ENCODE peak calls at places on chromosomes 3 and 15, in eight cellular contexts. V is lower lobe of right lung, H is A673, S is H9, X is ascending aorta, E is cardiac muscle cell, Z is heart left ventricle, B is stomach. L is an unnamed sample. For H3K4me1, the result is how much of the 10 kb centered on the place peaks cover.

GRCh38 chr3:8879347-8879944 is 83.8 kb downstream of the RAD18 start:
- DNase-seq in B (no peak), S (no peak), H (no peak), Z (no peak), V (no peak), X (no peak), E (no peak), L (no peak)

GRCh38 chr15:68352401-68353062 is 75.0 kb downstream of the FEM1B start:
- DNase-seq in X (peak), V (no peak), Z (no peak), E (no peak), S (no peak), H (peak), B (no peak), L (peak)

GRCh38 chr15:70100495-70101331 is 3.0 kb upstream of the TLE3 start:
- DNase-seq in B (peak), V (peak), X (no peak), Z (peak), H (peak), E (peak), S (peak), L (peak)

GRCh38 chr15:65404196-65404872 is 18.4 kb downstream of the IGDCC4 start:
- DNase-seq in V (no peak), E (no peak), Z (no peak), H (no peak), B (no peak), X (no peak), S (peak), L (no peak)

GRCh38 chr15:74449643-74450205 is 11.2 kb downstream of the UBL7 start:
- DNase-seq in H (no peak), S (no peak), X (no peak), V (no peak), B (no peak), Z (no peak), E (no peak), L (no peak)

GRCh38 chr15:48190932-48191573 is 412 bp upstream of the CTXN2 start:
- DNase-seq in S (peak), B (peak), V (peak), Z (peak), X (no peak), E (peak), H (peak), L (no peak)

GRCh38 chr3:71616571-71617021 is 33.1 kb upstream of the FOXP1 start:
- DNase-seq in V (no peak), B (no peak), X (no peak), S (no peak), E (no peak), Z (no peak), H (no peak), L (no peak)

GRCh38 chr3:10758304-10759037 is 57.6 kb upstream of the SLC6A11 start:
- DNase-seq in Z (peak), H (peak), B (peak), E (peak), X (no peak), S (peak), V (no peak), L (peak)

GRCh38 chr3:50276762-50277101 is 2.2 kb upstream of the LSMEM2 start:
- DNase-seq in V (no peak), E (no peak), S (no peak), B (no peak), Z (no peak), H (no peak), X (no peak), L (no peak)

GRCh38 chr3:90007786-90008499 is 900.5 kb downstream of the EPHA3 start:
- DNase-seq in X (no peak), S (no peak), Z (no peak), H (peak), E (no peak), B (no peak), V (no peak), L (no peak)

GRCh38 chr3:182959474-182960350 is 20.6 kb downstream of the DCUN1D1 start:
- DNase-seq in E (peak), H (peak), B (no peak), S (no peak), V (no peak), Z (no peak), X (no peak), L (no peak)

GRCh38 chr15:44811347-44811746 is 75.0 kb downstream of the TRIM69 start:
- DNase-seq in V (no peak), E (no peak), Z (no peak), H (no peak), S (no peak), X (no peak), B (no peak), L (no peak)

GRCh38 chr3:114527036-114527644 is 233.3 kb downstream of the TIGIT start:
- DNase-seq in E (peak), Z (no peak), X (no peak), S (no peak), B (no peak), V (no peak), H (peak), L (no peak)

GRCh38 chr3:70742081-70742480 is 429.6 kb upstream of the MDFIC2 start:
- DNase-seq in B (no peak), H (no peak), X (no peak), Z (no peak), V (no peak), E (no peak), S (no peak), L (no peak)

GRCh38 chr3:30227571-30228301 is 378.7 kb upstream of the TGFBR2 start:
- DNase-seq in H (peak), X (no peak), B (no peak), S (no peak), V (no peak), Z (no peak), E (no peak), L (no peak)

GRCh38 chr3:51336261-51336660 is 48.8 kb upstream of the MANF start:
- DNase-seq in B (no peak), Z (no peak), V (no peak), X (no peak), E (no peak), H (no peak), S (peak), L (no peak)

GRCh38 chr15:76871930-76872329 is 33.2 kb downstream of the SCAPER start:
- DNase-seq in Z (no peak), S (no peak), X (no peak), H (no peak), V (no peak), B (no peak), E (no peak), L (no peak)

GRCh38 chr3:11544413-11545181 is 99.1 kb downstream of the VGLL4 start:
- DNase-seq in V (no peak), B (peak), X (no peak), H (no peak), Z (no peak), E (peak), S (no peak), L (peak)

GRCh38 chr3:170180107-170180951 is 1.2 kb downstream of the PHC3 start:
- DNase-seq in H (peak), E (peak), S (no peak), V (no peak), B (peak), X (no peak), Z (no peak), L (no peak)

GRCh38 chr15:50247819-50248650 is 17.5 kb downstream of the HDC start:
- DNase-seq in Z (peak), H (no peak), E (no peak), X (no peak), S (no peak), V (peak), B (peak), L (no peak)

GRCh38 chr15:85837011-85837433 is 42.3 kb upstream of the KLHL25 start:
- DNase-seq in V (no peak), S (no peak), X (no peak), E (no peak), Z (no peak), H (no peak), B (peak), L (no peak)

GRCh38 chr3:149198611-149199010 is 23.0 kb downstream of the CP start:
- DNase-seq in S (peak), B (no peak), V (no peak), X (no peak), H (no peak), E (peak), Z (no peak), L (no peak)

GRCh38 chr3:194313642-194314430 is 37.3 kb downstream of the CPN2 start:
- DNase-seq in B (no peak), V (no peak), S (no peak), Z (peak), E (no peak), X (no peak), H (peak), L (peak)

GRCh38 chr3:116815321-116815720 is 105.7 kb downstream of the TUSC7 start:
- DNase-seq in B (no peak), S (no peak), H (no peak), E (no peak), Z (no peak), V (no peak), X (no peak), L (no peak)

GRCh38 chr3:113714702-113715101 is 18.3 kb upstream of the USF3 start:
- DNase-seq in S (no peak), H (no peak), E (no peak), V (no peak), X (no peak), B (no peak), Z (no peak), L (no peak)

GRCh38 chr3:176776622-176777021 is 420.7 kb downstream of the TBL1XR1 start:
- DNase-seq in E (no peak), B (no peak), Z (no peak), H (peak), S (no peak), X (no peak), V (no peak), L (no peak)

GRCh38 chr3:83523470-83524073 is 1435.2 kb upstream of the CADM2 start:
- DNase-seq in E (peak), S (peak), H (peak), B (no peak), Z (no peak), V (no peak), X (no peak), L (no peak)

GRCh38 chr3:86175051-86175536 is 815.9 kb downstream of the VGLL3 start:
- DNase-seq in X (no peak), V (no peak), S (no peak), H (no peak), Z (no peak), B (no peak), E (no peak), L (no peak)
- H3K27ac ChIP-seq in X (no peak), V (no peak), S (peak), H (no peak), Z (no peak), B (no peak), E (no peak), L (no peak)

DNA sequence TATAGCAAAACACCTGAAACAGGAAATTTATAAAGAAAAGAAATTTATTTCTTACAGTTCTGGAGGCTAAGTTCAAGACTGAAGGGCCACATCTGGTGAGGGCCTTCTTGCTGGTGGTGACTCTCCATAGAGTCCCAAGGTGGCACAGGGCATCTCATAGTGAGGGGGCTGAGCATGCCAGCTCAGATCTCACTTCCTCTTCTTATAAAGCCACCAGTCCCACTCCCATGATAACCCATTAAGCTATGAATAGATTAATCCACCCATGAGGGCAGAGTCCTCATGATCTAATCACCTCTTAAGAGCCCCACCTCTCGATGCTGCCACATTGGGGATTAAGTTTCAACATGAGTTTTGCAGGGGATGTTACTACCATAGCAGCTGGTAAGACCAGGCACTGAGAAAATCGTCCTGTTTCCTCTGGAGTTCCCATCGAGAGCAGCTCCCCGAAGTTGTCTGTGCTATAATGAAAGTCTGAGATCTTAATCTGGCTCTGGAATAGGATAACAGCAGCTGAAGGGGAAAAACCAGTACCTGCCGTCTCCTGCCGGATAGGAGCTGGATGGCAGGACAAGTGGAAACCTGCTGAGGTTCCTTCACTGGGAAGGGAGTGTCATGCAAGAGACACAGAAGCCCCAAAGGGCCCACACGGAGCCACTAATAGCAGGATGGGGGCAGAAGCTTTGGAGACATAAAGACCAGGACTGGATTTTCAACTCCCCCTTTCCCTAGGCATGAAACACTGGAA is 79.5 kb upstream of the EPHB3 start:
- DNase-seq in S (no peak), E (no peak), X (no peak), Z (no peak), B (no peak), H (no peak), V (no peak), L (no peak)
- TF ChIP-seq CTCF in S (no peak), E (no peak), X (no peak), Z (no peak), B (no peak), H (no peak), V (no peak), L (no peak)

DNA sequence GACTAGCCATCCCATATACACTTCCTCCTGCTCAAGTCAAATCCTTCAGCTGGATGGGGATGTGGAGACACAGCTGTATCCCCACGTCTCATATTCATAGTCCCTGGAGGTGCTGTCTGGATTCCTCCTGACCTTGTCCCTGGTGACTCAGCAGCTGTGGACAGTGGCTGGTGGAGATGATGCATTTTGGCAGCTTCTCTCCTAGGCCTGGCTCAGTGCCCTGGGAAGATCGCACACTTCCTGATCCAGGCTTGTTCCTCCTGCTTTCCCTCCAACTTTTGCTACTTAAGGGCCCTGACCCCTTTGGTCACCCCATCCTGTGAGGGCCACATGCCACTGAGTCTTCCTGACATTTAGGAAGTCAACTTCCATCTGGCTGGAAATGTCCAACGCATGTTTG is 44.4 kb downstream of the ADAMTSL3 start:
- DNase-seq in Z (peak), V (no peak), H (no peak), S (no peak), E (no peak), B (peak), X (no peak), L (peak)
- H3K4me1 ChIP-seq in Z (under half), V (under half), H (under half), S (under half), E (under half), B (under half), X (under half), L (under half)

GRCh38 chr3:123285931-123286307 is 84.2 kb downstream of the SEC22A start:
- DNase-seq in B (no peak), Z (no peak), X (no peak), S (no peak), V (no peak), H (no peak), E (no peak), L (no peak)
- H3K27ac ChIP-seq in B (no peak), Z (no peak), X (no peak), S (no peak), V (no peak), H (no peak), E (no peak), L (no peak)

GRCh38 chr15:94119923-94120775 is 111.2 kb upstream of the MCTP2 start:
- DNase-seq in X (no peak), S (peak), B (peak), H (peak), E (peak), Z (peak), V (no peak), L (peak)
- TF ChIP-seq CTCF in X (peak), S (peak), B (peak), H (peak), E (peak), Z (peak), V (peak), L (peak)

GRCh38 chr3:151203053-151203420 is at the start of gene GPR171:
- DNase-seq in E (no peak), H (no peak), S (no peak), V (no peak), B (no peak), Z (no peak), X (no peak), L (no peak)

GRCh38 chr3:151205482-151205881 is 2.5 kb upstream of the GPR171 start:
- DNase-seq in Z (no peak), S (no peak), X (no peak), V (no peak), E (no peak), H (no peak), B (no peak), L (no peak)

GRCh38 chr3:151204530-151205401 is 1.8 kb upstream of the GPR171 start:
- DNase-seq in S (no peak), Z (no peak), H (no peak), E (no peak), X (no peak), V (no peak), B (no peak), L (no peak)

GRCh38 chr3:151209652-151210051 is 6.6 kb upstream of the GPR171 start:
- DNase-seq in H (no peak), V (no peak), X (no peak), S (no peak), Z (no peak), E (no peak), B (no peak), L (no peak)

DNA sequence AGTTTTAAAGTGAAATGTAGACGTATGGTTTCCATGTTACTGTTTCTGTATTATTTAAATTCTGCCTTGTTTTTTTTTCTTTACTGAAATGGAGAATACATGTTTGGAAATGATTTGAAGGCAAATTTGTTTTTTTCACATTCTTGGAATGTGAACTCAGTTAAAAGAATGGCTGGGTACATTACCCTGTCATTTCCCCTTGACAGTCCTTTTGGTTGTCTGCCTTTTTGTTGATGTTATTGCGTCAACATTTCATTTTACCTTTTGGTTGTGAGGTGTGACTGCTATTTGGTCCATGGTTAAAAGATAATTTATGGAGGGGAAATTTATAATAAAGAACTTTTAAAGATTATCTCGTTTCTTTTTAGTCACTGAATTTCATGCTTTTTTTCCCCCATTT is 3.2 kb upstream of the GPR171 start:
- DNase-seq in X (no peak), B (no peak), V (no peak), S (no peak), E (no peak), H (no peak), Z (no peak), L (no peak)
- H3K4me1 ChIP-seq in X (under half), B (under half), V (under half), S (under half), E (under half), H (under half), Z (under half), L (under half)